ENCODE peak calls at places on chromosomes 6 and 20, in five cellular contexts. O, K, R, F and C are unnamed samples.

GRCh38 chr6:20377623-20378265 is 23.9 kb upstream of the E2F3 start:
- DNase-seq in O (no peak), K (no peak), R (no peak), F (no peak), C (no peak)

GRCh38 chr6:166751051-166751595 is 124.1 kb upstream of the RPS6KA2 start:
- DNase-seq in O (peak; percentile 56), K (no peak), R (no peak), F (no peak), C (no peak)

GRCh38 chr20:49433387-49433786 is 49.1 kb downstream of the KCNB1 start:
- DNase-seq in O (no peak), K (no peak), R (no peak), F (no peak), C (no peak)

GRCh38 chr6:32271427-32271826 is 47.6 kb upstream of the NOTCH4 start:
- DNase-seq in O (no peak), K (no peak), R (no peak), F (no peak), C (no peak)

GRCh38 chr6:163417595-163417994 is 3.1 kb downstream of the QKI start:
- DNase-seq in O (no peak), K (no peak), R (no peak), F (no peak), C (no peak)

GRCh38 chr6:5783584-5784089 is 223.1 kb downstream of the NRN1 start:
- DNase-seq in O (peak; percentile 34), K (no peak), R (no peak), F (no peak), C (no peak)

GRCh38 chr6:129609635-129610034 is 100.3 kb downstream of the ARHGAP18 start:
- DNase-seq in O (no peak), K (no peak), R (no peak), F (no peak), C (no peak)

GRCh38 chr6:157861814-157862213 is 38.8 kb downstream of the SNX9 start:
- DNase-seq in O (no peak), K (no peak), R (no peak), F (no peak), C (no peak)

GRCh38 chr6:52019092-52019491 is 68.3 kb downstream of the PKHD1 start:
- DNase-seq in O (no peak), K (no peak), R (no peak), F (no peak), C (no peak)

GRCh38 chr20:59308493-59309201 is 8.2 kb downstream of the EDN3 start:
- DNase-seq in O (no peak), K (peak; percentile 18), R (no peak), F (peak; percentile 6), C (no peak)

GRCh38 chr20:48295445-48295903 is 510.2 kb upstream of the SULF2 start:
- DNase-seq in O (peak; percentile 90), K (no peak), R (no peak), F (peak; percentile 80), C (peak; percentile 94)

GRCh38 chr20:40431611-40432010 is 257.4 kb downstream of the MAFB start:
- DNase-seq in O (no peak), K (no peak), R (no peak), F (no peak), C (no peak)

GRCh38 chr6:158046201-158047119 is 64.8 kb downstream of the SYNJ2 start:
- DNase-seq in O (no peak), K (no peak), R (no peak), F (no peak), C (no peak)

GRCh38 chr6:36442083-36442670 is 477 bp downstream of the PXT1 start:
- DNase-seq in O (no peak), K (no peak), R (no peak), F (no peak), C (no peak)

DNA sequence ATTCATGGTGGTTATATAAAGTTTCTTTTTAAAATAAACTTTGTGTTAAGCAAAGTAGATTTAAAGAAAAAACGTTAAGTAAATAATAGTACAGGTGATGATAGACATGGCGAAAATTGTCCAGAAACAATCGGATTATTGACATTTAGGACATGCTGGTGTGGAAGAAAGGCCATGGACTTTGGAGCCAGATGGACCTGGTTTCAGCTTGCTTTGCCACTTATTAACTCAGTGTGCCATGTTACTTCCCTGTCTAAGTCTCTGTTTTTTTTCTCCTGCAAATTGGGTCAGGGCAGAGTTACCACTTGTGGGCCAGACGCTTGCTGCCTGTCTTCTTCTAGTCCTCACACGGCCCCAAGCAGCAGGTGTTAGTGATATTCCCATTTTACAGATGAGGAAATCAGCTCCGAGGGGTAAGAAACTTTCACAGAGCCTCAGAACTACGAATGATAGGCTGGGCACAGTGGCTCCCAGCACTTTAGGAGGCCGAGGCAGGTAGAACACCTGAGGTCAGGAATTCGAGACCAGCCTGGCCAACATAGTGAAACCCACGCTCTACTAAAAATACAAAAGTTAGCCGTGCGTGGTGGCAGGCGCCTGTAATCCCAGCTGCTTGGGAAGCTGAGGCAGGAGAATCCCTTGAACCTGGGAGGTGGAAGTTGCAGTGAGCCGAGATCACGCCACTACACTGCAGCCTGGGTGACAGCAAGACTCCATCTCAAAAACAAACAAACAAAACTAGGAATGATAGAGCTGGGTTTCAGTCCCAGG is 12.4 kb downstream of the KIF3B start:
- DNase-seq in O (no peak), K (no peak), R (no peak), F (no peak), C (peak; percentile 100)
- TF ChIP-seq JUNB in O (no peak), K (no peak), R (no peak), F (no peak), C (no peak)

GRCh38 chr20:62640870-62641748 is 1.2 kb upstream of the SLCO4A1 start:
- DNase-seq in O (no peak), K (no peak), R (no peak), F (no peak), C (no peak)

GRCh38 chr20:62643521-62644043 is 1.3 kb downstream of the SLCO4A1 start:
- DNase-seq in O (no peak), K (no peak), R (no peak), F (no peak), C (no peak)

GRCh38 chr20:62641749-62642665 is at the start of gene SLCO4A1:
- DNase-seq in O (peak; percentile 75), K (peak; percentile 98), R (no peak), F (peak; percentile 81), C (peak; percentile 59)

GRCh38 chr20:62644044-62644795 is 1.9 kb downstream of the SLCO4A1 start:
- DNase-seq in O (no peak), K (no peak), R (no peak), F (no peak), C (no peak)

DNA sequence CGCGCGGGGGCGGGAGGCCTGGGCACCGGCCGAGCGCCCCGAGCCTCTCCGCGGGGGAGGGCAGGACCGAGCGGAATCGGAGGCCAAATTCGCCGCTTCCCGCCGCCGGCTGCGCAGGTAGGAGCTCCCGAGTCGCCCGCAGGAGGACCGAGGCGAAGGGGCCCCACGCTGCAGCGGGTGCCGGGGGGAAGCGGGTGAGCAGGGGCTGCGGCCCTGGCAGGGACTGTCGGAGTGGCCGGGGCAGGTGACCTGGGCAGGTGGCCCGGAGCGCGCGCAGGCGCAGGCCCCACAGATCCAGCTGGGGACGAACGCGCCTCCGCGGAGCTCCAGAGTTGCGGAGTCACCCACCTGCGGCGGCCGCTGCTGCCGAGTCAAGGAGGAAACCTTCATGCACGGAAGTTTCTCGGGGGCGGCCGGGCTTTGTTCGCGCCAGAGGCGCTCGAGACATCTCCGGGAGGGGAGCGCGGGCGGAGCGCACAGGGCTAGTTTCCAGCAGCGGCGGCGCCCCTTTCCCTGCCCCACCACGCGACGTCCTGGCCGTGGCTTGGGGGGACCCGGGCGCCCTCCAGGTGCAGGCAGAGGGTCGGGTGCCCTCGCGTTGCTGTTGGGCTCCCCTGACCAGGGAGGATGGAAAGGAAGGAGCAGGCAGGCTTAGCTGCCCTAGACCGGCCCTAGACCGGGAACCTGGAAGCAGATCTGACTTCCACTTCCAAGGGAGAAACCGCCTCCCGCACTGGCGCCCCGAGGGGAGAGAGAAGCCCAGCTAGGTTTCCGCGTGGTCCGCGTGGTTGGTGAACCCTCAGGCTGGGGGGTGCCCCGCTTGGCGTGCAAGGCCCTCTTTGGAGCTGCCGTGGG is 590 bp downstream of the SLCO4A1 start:
- DNase-seq in O (peak; percentile 61), K (peak; percentile 71), R (no peak), F (no peak), C (no peak)
- TF ChIP-seq JUNB in O (no peak), K (no peak), R (no peak), F (no peak), C (no peak)

GRCh38 chr6:42742116-42742894 is 3.6 kb downstream of the TBCC start:
- DNase-seq in O (no peak), K (peak; percentile 13), R (no peak), F (no peak), C (no peak)
- TF ChIP-seq JUNB in O (no peak), K (no peak), R (no peak), F (no peak), C (no peak)

DNA sequence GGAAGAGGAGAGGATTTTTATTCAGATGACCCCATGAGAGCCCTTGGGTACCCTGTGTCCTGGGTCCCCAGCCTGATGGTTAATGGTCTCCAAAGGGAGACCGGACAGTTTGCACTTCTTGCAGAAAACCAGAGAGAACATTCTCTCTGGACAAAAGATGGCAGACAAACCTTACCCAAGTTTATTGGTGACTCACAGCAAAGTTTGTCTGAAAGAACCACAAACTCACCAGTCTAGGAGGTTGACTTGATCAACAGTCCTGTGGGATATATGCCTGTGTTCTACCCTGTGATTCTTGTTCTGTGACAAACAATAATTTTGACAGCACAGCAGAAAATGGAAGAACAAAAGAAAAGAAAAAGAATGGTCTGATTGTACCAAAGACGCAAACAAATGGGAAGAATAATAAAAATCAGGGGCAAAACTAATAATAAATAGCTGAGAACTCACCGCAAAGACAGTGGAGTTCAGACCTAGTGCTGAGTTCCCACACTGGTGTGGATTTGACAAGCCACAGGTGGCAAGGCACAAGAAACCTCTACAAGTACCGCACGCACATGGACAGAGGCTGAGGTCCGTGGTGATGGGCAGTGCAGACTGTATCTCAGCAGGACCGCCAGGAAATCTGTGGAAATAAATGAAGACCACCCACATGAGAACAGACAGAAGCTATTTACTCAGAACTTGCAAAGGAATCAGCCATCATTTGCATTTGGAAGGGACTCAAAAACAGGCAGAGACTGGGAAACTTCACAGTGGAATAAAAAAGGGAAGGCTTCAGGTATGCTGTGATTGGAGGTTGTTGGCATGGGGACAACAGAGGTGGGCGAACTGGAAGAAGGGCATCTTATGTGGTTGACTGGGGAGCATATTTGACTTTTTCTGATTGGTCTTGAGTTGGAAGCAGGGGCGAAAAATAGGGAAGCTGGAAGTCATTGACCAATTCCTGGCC is 246.3 kb upstream of the RNF24 start:
- DNase-seq in O (peak; percentile 29), K (no peak), R (no peak), F (no peak), C (no peak)
- TF ChIP-seq JUNB in O (no peak), K (no peak), R (no peak), F (no peak), C (no peak)

DNA sequence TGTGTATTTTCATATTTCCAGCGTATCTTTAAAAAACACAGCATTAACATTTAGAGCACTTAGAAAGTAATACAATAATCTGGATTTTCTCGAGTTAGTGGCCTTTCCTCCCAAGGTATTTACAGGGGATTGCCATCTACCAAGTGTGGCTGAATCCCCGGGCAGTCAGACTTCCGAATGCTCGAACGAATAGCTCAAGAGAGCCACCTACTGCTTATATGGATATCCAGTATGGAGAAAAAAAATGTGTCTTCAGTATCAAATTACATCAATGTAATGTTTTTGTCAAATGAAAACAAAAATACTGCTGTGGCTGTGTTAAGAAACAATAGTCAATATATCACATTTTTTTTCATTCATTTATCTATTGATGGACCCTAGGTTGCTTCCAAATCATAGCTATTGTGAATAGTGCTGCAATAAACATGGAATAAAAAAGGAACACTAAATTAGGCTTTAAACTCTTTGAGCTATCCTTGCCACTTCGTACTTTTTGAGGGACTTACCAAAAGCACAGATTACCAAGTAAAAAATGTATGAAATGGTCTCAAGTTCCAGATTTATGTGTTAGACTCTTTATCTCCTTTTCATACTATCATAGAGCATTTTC is 654.5 kb upstream of the PTCHD4 start:
- DNase-seq in O (peak; percentile 88), K (no peak), R (no peak), F (no peak), C (peak; percentile 46)
- TF ChIP-seq JUNB in O (no peak), K (no peak), R (no peak), F (no peak), C (no peak)

GRCh38 chr6:15444881-15445280 is 199.0 kb downstream of the JARID2 start:
- DNase-seq in O (no peak), K (no peak), R (no peak), F (no peak), C (peak; percentile 52)
- TF ChIP-seq JUNB in O (no peak), K (no peak), R (no peak), F (no peak), C (no peak)